ENCODE peak calls at places on chromosome 17, in five cellular contexts. S, G, I, A and F are unnamed samples.

GRCh38 chr17:28725166-28725659 is 820 bp downstream of the TLCD1 start:
- DNase-seq in S (no peak), G (peak), I (no peak), A (peak), F (peak)

GRCh38 chr17:5837055-5837491 is 233.1 kb upstream of the WSCD1 start:
- DNase-seq in S (no peak), G (no peak), I (peak), A (peak), F (peak)

GRCh38 chr17:76585048-76585648 is 512 bp downstream of the ST6GALNAC2 start:
- DNase-seq in S (no peak), G (peak), I (no peak), A (peak), F (peak)

GRCh38 chr17:42484304-42484703 is 25.6 kb downstream of the ATP6V0A1 start:
- DNase-seq in S (no peak), G (no peak), I (no peak), A (no peak), F (no peak)

GRCh38 chr17:41530062-41531048 is 2.2 kb upstream of the KRT19 start:
- DNase-seq in S (no peak), G (no peak), I (no peak), A (peak), F (peak)

GRCh38 chr17:50087246-50087911 is 7.8 kb upstream of the PDK2 start:
- DNase-seq in S (peak), G (peak), I (peak), A (peak), F (peak)

GRCh38 chr17:6078370-6078950 is 8.3 kb downstream of the WSCD1 start:
- DNase-seq in S (no peak), G (no peak), I (no peak), A (no peak), F (no peak)

GRCh38 chr17:80769936-80770625 is 221.6 kb upstream of the CHMP6 start:
- DNase-seq in S (no peak), G (no peak), I (no peak), A (no peak), F (peak)

GRCh38 chr17:49873466-49873865 is 25.6 kb upstream of the TAC4 start:
- DNase-seq in S (no peak), G (no peak), I (no peak), A (no peak), F (no peak)

GRCh38 chr17:41527076-41528023 is 758 bp downstream of the KRT19 start:
- DNase-seq in S (no peak), G (no peak), I (no peak), A (peak), F (no peak)

GRCh38 chr17:4515501-4515900 is 16.8 kb downstream of the SPNS2 start:
- DNase-seq in S (no peak), G (no peak), I (no peak), A (no peak), F (no peak)

GRCh38 chr17:14355556-14355955 is 54.7 kb downstream of the HS3ST3B1 start:
- DNase-seq in S (no peak), G (no peak), I (no peak), A (no peak), F (peak)

GRCh38 chr17:67151717-67152116 is 93.3 kb downstream of the HELZ start:
- DNase-seq in S (no peak), G (no peak), I (no peak), A (no peak), F (no peak)

GRCh38 chr17:10127819-10128375 is 70.5 kb downstream of the GAS7 start:
- DNase-seq in S (no peak), G (peak), I (peak), A (peak), F (peak)

GRCh38 chr17:35073183-35073790 is 9.8 kb upstream of the RFFL start:
- DNase-seq in S (no peak), G (no peak), I (no peak), A (no peak), F (no peak)

GRCh38 chr17:68576811-68577551 is 24.2 kb downstream of the FAM20A start:
- DNase-seq in S (no peak), G (no peak), I (no peak), A (no peak), F (peak)

GRCh38 chr17:20121359-20122235 is 112.4 kb downstream of the SPECC1 start:
- DNase-seq in S (peak), G (peak), I (peak), A (peak), F (peak)

GRCh38 chr17:50022463-50023130 is 27.6 kb upstream of the DLX3 start:
- DNase-seq in S (no peak), G (no peak), I (no peak), A (no peak), F (peak)

GRCh38 chr17:42913981-42914617 is 13.5 kb downstream of the G6PC1 start:
- DNase-seq in S (no peak), G (no peak), I (no peak), A (no peak), F (no peak)

GRCh38 chr17:57676543-57676942 is 68.6 kb downstream of the CCDC182 start:
- DNase-seq in S (no peak), G (no peak), I (no peak), A (no peak), F (peak)

GRCh38 chr17:8192070-8192815 is 2.3 kb upstream of the BORCS6 start:
- DNase-seq in S (peak), G (peak), I (peak), A (peak), F (peak)

GRCh38 chr17:33523577-33523981 is 230.5 kb upstream of the ASIC2 start:
- DNase-seq in S (no peak), G (no peak), I (no peak), A (no peak), F (peak)

GRCh38 chr17:80169107-80169506 is 723 bp upstream of the CARD14 start:
- DNase-seq in S (no peak), G (no peak), I (no peak), A (no peak), F (no peak)